ENCODE peak calls at places on chromosome 3, in six cellular contexts. N is activated naive CD4-positive, alpha-beta T cell; S is stimulated activated CD4-positive, alpha-beta T cell treated with anti-CD3 and anti-CD28 coated beads, Interleukin-2, amount 100 ng/mL, for 48 hours; H is HCEC 1CT; T is dorsolateral prefrontal cortex; I is mesothelial cell of epicardium. C is an unnamed sample.
A peak's percentile ranks its signal among the peaks of the same experiment; 100 is the strongest.

GRCh38 chr3:173660645-173661299 is 263.2 kb downstream of the NLGN1 start:
- DNase-seq in N (no peak), S (no peak), H (peak; percentile 55), T (no peak), I (no peak), C (no peak)

GRCh38 chr3:120795017-120795648 is 52.6 kb downstream of the GTF2E1 start:
- DNase-seq in N (peak; percentile 75), S (peak; percentile 85), H (peak; percentile 75), T (peak; percentile 51), I (peak; percentile 79), C (peak; percentile 64)

GRCh38 chr3:128357538-128357937 is 109.2 kb downstream of the DNAJB8 start:
- DNase-seq in N (no peak), S (no peak), H (no peak), T (no peak), I (no peak), C (no peak)

GRCh38 chr3:135491478-135491877 is 474.1 kb upstream of the PPP2R3A start:
- DNase-seq in N (no peak), S (no peak), H (peak; percentile 36), T (no peak), I (no peak), C (no peak)

GRCh38 chr3:171239757-171240503 is 213.4 kb upstream of the SLC2A2 start:
- DNase-seq in N (no peak), S (no peak), H (no peak), T (no peak), I (no peak), C (no peak)

GRCh38 chr3:56885879-56886647 is 84.3 kb upstream of the ARHGEF3 start:
- DNase-seq in N (no peak), S (no peak), H (no peak), T (no peak), I (no peak), C (no peak)

GRCh38 chr3:20539666-20540460 is 353.9 kb upstream of the SGO1 start:
- DNase-seq in N (no peak), S (no peak), H (no peak), T (no peak), I (no peak), C (no peak)

GRCh38 chr3:101542952-101543351 is 18.7 kb upstream of the TRMT10C start:
- DNase-seq in N (no peak), S (no peak), H (no peak), T (no peak), I (no peak), C (no peak)

GRCh38 chr3:4948395-4948794 is 30.8 kb upstream of the BHLHE40 start:
- DNase-seq in N (no peak), S (no peak), H (no peak), T (no peak), I (no peak), C (no peak)

GRCh38 chr3:53146319-53146868 is 14.6 kb upstream of the PRKCD start:
- DNase-seq in N (no peak), S (no peak), H (no peak), T (no peak), I (no peak), C (no peak)